ENCODE peak calls at places on chromosome 14, in four cellular contexts. E is breast epithelium, K is adrenal gland, I is HL-60. S is an unnamed sample.
A peak's percentile ranks its signal among the peaks of the same experiment; 100 is the strongest.

GRCh38 chr14:102875652-102876051 is 46.8 kb upstream of the AMN start:
- DNase-seq in K (no peak), I (no peak), E (no peak), S (no peak)

GRCh38 chr14:22844221-22845102 is 8.1 kb downstream of the MMP14 start:
- DNase-seq in E (no peak), K (no peak), I (no peak), S (no peak)

GRCh38 chr14:96257056-96257455 is 1.0 kb downstream of the BDKRB1 start:
- DNase-seq in E (no peak), I (no peak), K (no peak), S (no peak)

GRCh38 chr14:88140874-88141273 is 135.9 kb downstream of the GPR65 start:
- DNase-seq in K (no peak), I (no peak), E (no peak), S (no peak)

GRCh38 chr14:102804858-102805257 is 27.6 kb downstream of the TRAF3 start:
- DNase-seq in K (no peak), I (no peak), E (no peak), S (no peak)

GRCh38 chr14:88592016-88592415 is 29.2 kb downstream of the ZC3H14 start:
- DNase-seq in I (no peak), E (no peak), K (no peak), S (no peak)

GRCh38 chr14:104770851-104771272 is 17.9 kb downstream of the SIVA1 start:
- DNase-seq in E (no peak), K (no peak), I (no peak), S (no peak)

GRCh38 chr14:71703477-71703876 is 228.8 kb upstream of the RGS6 start:
- DNase-seq in I (no peak), K (no peak), E (no peak), S (no peak)

GRCh38 chr14:99123208-99123870 is 148.7 kb downstream of the BCL11B start:
- DNase-seq in K (no peak), E (no peak), I (no peak), S (no peak)

GRCh38 chr14:100049220-100049619 is 16.0 kb upstream of the EVL start:
- DNase-seq in I (no peak), E (no peak), K (no peak), S (no peak)

GRCh38 chr14:68981539-68981976 is 2.5 kb upstream of the ACTN1 start:
- DNase-seq in E (no peak), I (no peak), K (no peak), S (no peak)

GRCh38 chr14:20820063-20820904 is 17.6 kb upstream of the RNASE1 start:
- DNase-seq in E (no peak), I (no peak), K (no peak), S (no peak)

GRCh38 chr14:73850940-73851339 is 691 bp upstream of the PTGR2 start:
- DNase-seq in K (no peak), I (no peak), E (no peak), S (peak; percentile 64)

GRCh38 chr14:62954165-62954564 is 91.1 kb downstream of the KCNH5 start:
- DNase-seq in E (no peak), I (no peak), K (no peak), S (no peak)

GRCh38 chr14:62957562-62957961 is 87.7 kb downstream of the KCNH5 start:
- DNase-seq in E (no peak), I (no peak), K (no peak), S (peak; percentile 25)

GRCh38 chr14:62956413-62956812 is 88.8 kb downstream of the KCNH5 start:
- DNase-seq in I (no peak), E (no peak), K (no peak), S (no peak)
- TF ChIP-seq CTCF in I (no peak), E (no peak), K (no peak), S (no peak)

DNA sequence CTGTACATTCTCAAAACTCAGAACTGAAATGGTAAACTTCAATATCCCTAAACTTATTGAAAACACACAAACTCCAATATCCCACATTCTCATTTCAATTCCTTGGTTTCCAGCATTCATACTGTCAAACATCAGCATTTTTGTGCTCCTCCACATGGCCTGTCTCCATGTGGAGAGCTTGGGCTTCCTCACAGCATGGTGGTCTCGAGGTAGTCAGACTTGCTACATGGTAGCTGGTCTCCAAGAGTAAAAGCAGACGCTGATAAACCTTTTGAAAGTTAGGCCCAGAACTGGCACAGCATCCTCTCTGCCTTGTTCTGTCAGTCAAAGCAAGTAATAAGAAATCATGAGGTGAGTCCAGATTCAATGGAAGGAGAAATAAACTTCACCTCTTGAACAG is 70.5 kb downstream of the VCPKMT start:
- DNase-seq in E (no peak), K (no peak), I (no peak), S (no peak)
- H3K27ac ChIP-seq in E (peak overlapping the region; percentile 89), K (peak overlapping the region; percentile 82), I (no peak overlapping the region), S (no peak overlapping the region)

GRCh38 chr14:24309538-24310386 is at the start of gene LTB4R2:
- DNase-seq in E (no peak), K (no peak), I (no peak), S (peak; percentile 73)

GRCh38 chr14:24311837-24312615 is 724 bp downstream of the LTB4R start:
- DNase-seq in I (peak; percentile 61), E (no peak), K (peak; percentile 64), S (no peak)

GRCh38 chr14:24310387-24310665 is 386 bp downstream of the LTB4R2 start:
- DNase-seq in E (no peak), K (no peak), I (no peak), S (no peak)

GRCh38 chr14:24312736-24313507 is 1.6 kb downstream of the LTB4R start:
- DNase-seq in K (peak; percentile 59), E (no peak), I (peak; percentile 90), S (no peak)

GRCh38 chr14:24310666-24311604 is at the start of gene LTB4R:
- DNase-seq in E (peak; percentile 74), K (peak; percentile 85), I (peak; percentile 61), S (no peak)
- TF ChIP-seq CTCF in E (peak; percentile 39), K (peak; percentile 46), I (no peak), S (peak; percentile 70)

GRCh38 chr14:51654549-51654879 is 2.8 kb downstream of the FRMD6 start:
- DNase-seq in I (no peak), E (no peak), K (no peak), S (no peak)

GRCh38 chr14:51651388-51652167 is at the start of gene FRMD6:
- DNase-seq in I (peak; percentile 38), K (peak; percentile 86), E (peak; percentile 81), S (peak; percentile 90)

GRCh38 chr14:51653855-51654548 is 2.3 kb downstream of the FRMD6 start:
- DNase-seq in E (no peak), K (no peak), I (no peak), S (no peak)

GRCh38 chr14:51652168-51653095 is 722 bp downstream of the FRMD6 start:
- DNase-seq in E (peak; percentile 55), K (peak; percentile 51), I (peak; percentile 1), S (peak; percentile 26)

GRCh38 chr14:51653096-51653814 is 1.5 kb downstream of the FRMD6 start:
- DNase-seq in K (no peak), E (no peak), I (no peak), S (peak; percentile 23)
- H3K27ac ChIP-seq in K (peak overlapping the region; percentile 87), E (peak overlapping the region; percentile 99), I (no peak overlapping the region), S (peak overlapping the region; percentile 96)

DNA sequence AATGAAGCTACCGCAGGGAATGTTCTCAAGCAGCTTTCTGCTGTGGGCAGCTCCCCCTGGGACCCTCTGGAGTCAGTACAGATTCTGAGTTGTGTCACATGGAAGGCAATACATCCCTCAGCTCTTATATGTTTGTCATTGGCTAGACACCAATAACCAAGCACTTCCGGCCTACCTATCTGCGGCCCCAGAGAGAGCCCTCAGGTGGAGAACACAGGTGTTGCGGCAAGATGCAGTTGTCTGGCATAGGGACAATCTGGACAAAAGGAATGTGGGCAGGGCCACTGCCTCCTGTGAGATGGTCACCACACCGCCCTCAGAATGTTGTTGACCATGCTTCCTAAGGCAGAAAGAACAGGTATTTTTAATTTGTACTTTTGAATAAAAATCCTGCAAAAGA is 118.7 kb downstream of the BRMS1L start:
- DNase-seq in I (no peak), E (no peak), K (no peak), S (peak; percentile 39)
- TF ChIP-seq CTCF in I (no peak), E (no peak), K (no peak), S (no peak)

GRCh38 chr14:59337151-59337611 is 128.0 kb downstream of the GPR135 start:
- DNase-seq in E (no peak), I (no peak), K (peak; percentile 53), S (no peak)
- H3K27ac ChIP-seq in E (peak overlapping the region; percentile 87), I (peak overlapping the region; percentile 62), K (peak overlapping the region; percentile 36), S (no peak overlapping the region)

DNA sequence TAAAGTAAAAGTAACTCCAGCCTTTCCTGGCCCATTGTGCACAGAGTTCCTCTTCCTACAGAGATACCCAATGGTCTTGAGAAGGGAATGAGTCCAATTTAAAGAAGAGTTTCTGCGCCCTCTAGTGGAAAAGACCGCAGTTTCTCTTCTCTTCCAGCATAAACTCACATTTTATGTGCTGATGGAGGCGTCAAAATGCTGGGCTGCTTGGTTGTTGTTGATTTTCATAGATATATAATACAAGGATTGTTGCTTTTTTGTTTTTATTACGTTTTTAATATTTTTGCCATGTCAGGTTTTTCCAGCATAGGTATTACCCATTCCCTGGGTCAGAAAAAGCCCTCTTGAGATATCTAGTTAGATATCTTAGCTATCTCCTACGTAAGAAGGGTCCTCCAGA is 356.9 kb upstream of the STXBP6 start:
- DNase-seq in K (peak; percentile 64), E (no peak), I (peak; percentile 8), S (no peak)
- TF ChIP-seq CTCF in K (peak; percentile 39), E (no peak), I (peak; percentile 40), S (peak; percentile 21)

S was measured in RWPE1.